ENCODE peak calls at places on chromosome 9, in nine cellular contexts. F, Q, I, A, O, E, S, D and G are unnamed samples.

GRCh38 chr9:85420750-85421149 is 321.0 kb downstream of the AGTPBP1 start:
- DNase-seq in F (no peak), Q (no peak), I (no peak), A (no peak), O (no peak), E (peak; percentile 49), S (no peak), D (no peak), G (no peak)

GRCh38 chr9:92404437-92404836 is at the start of gene OGN:
- DNase-seq in F (no peak), Q (no peak), I (no peak), A (no peak), O (no peak), E (no peak), S (no peak), D (no peak), G (no peak)

GRCh38 chr9:79671558-79671957 is 99.8 kb downstream of the TLE4 start:
- DNase-seq in F (no peak), Q (no peak), I (no peak), A (no peak), O (no peak), E (no peak), S (no peak), D (peak; percentile 22), G (no peak)

GRCh38 chr9:88342246-88342645 is 46.0 kb upstream of the SPIN1 start:
- DNase-seq in F (no peak), Q (peak; percentile 18), I (no peak), A (no peak), O (no peak), E (no peak), S (no peak), D (no peak), G (no peak)

GRCh38 chr9:135732569-135733257 is 30.7 kb downstream of the KCNT1 start:
- DNase-seq in F (no peak), Q (no peak), I (no peak), A (no peak), O (no peak), E (no peak), S (no peak), D (no peak), G (peak; percentile 31)

GRCh38 chr9:95316794-95317118 is 753 bp downstream of the FANCC start:
- DNase-seq in F (peak; percentile 96), Q (peak; percentile 89), I (peak; percentile 82), A (peak; percentile 92), O (peak; percentile 70), E (peak; percentile 94), S (peak; percentile 70), D (peak; percentile 72), G (peak; percentile 70)

GRCh38 chr9:121156263-121156731 is 45.4 kb downstream of the RAB14 start:
- DNase-seq in F (peak; percentile 95), Q (peak; percentile 79), I (no peak), A (no peak), O (no peak), E (peak; percentile 67), S (peak; percentile 49), D (peak; percentile 69), G (peak; percentile 59)

GRCh38 chr9:129490583-129491485 is 130.1 kb downstream of the C9orf50 start:
- DNase-seq in F (no peak), Q (no peak), I (peak; percentile 57), A (peak; percentile 57), O (no peak), E (no peak), S (no peak), D (no peak), G (no peak)

GRCh38 chr9:119053070-119053469 is 316.2 kb downstream of the BRINP1 start:
- DNase-seq in F (no peak), Q (no peak), I (no peak), A (no peak), O (no peak), E (no peak), S (no peak), D (peak; percentile 14), G (peak; percentile 39)